ENCODE peak calls at places on chromosomes 16 and 17, in seven cellular contexts. X, U, V, B, T, H and A are unnamed samples.

GRCh38 chr17:21089145-21089544 is 37.6 kb upstream of the DHRS7B start:
- DNase-seq in X (no peak), U (no peak), V (no peak), B (no peak), T (no peak), H (no peak), A (no peak)

GRCh38 chr17:61247438-61247837 is 152.2 kb upstream of the TBX2 start:
- DNase-seq in X (no peak), U (no peak), V (no peak), B (no peak), T (no peak), H (no peak), A (no peak)

GRCh38 chr16:14562691-14563491 is 67.2 kb downstream of the PARN start:
- DNase-seq in X (peak), U (no peak), V (no peak), B (peak), T (no peak), H (peak), A (no peak)

GRCh38 chr17:10114931-10115535 is 83.4 kb downstream of the GAS7 start:
- DNase-seq in X (peak), U (peak), V (no peak), B (no peak), T (peak), H (no peak), A (peak)

GRCh38 chr16:49491111-49491670 is 117.6 kb downstream of the C16orf78 start:
- DNase-seq in X (peak), U (no peak), V (no peak), B (no peak), T (no peak), H (no peak), A (peak)

GRCh38 chr17:3447625-3448024 is 14.0 kb upstream of the OR1E2 start:
- DNase-seq in X (no peak), U (no peak), V (no peak), B (no peak), T (no peak), H (no peak), A (no peak)

GRCh38 chr17:19387921-19388521 is 1.0 kb upstream of the MFAP4 start:
- DNase-seq in X (peak), U (no peak), V (no peak), B (no peak), T (no peak), H (no peak), A (peak)

GRCh38 chr17:59439261-59439660 is 107.8 kb downstream of the YPEL2 start:
- DNase-seq in X (no peak), U (no peak), V (no peak), B (peak), T (no peak), H (no peak), A (no peak)

GRCh38 chr16:26605872-26606271 is 460.9 kb upstream of the C16orf82 start:
- DNase-seq in X (no peak), U (no peak), V (no peak), B (no peak), T (no peak), H (no peak), A (no peak)

GRCh38 chr17:45440161-45440859 is 7.6 kb upstream of the ARHGAP27 start:
- DNase-seq in X (no peak), U (no peak), V (peak), B (no peak), T (no peak), H (no peak), A (peak)

GRCh38 chr17:10177921-10178788 is 20.3 kb downstream of the GAS7 start:
- DNase-seq in X (no peak), U (no peak), V (no peak), B (no peak), T (no peak), H (no peak), A (no peak)

DNA sequence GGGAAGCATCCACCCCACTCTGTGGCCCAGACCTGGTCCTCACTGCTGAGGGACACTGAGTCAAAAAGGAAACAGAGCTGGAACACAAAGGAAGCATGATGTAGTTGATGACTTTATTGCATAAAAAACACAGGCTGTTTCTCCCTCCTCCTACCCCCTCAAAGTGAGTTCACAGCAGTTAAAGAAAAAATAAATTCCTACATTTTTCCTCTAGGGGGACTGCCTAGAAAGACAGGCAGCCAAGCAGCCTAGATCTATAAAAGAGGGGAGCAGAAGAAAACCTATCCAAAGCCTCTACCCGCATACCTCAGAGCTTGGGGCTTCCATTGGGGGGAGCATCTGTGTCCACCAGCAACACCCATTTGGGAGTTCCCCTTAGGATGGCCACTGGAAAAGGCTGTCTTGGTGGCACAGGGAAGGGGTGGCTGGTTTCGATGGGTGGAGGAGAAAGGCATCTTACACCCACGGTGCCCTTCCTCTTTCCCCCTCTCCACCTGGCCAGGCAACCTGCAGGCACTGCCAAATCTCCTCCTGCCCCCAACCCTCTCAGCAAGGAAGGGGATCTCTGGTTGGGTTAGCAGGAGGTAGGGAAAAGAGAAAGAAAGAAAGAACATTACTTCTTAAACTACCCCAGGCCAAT is 3.9 kb upstream of the SCRN2 start:
- DNase-seq in X (no peak), U (no peak), V (no peak), B (no peak), T (no peak), H (peak), A (no peak)
- H3K4me3 ChIP-seq in X (no peak), U (no peak), V (no peak), B (no peak), T (no peak), H (no peak), A (no peak)

DNA sequence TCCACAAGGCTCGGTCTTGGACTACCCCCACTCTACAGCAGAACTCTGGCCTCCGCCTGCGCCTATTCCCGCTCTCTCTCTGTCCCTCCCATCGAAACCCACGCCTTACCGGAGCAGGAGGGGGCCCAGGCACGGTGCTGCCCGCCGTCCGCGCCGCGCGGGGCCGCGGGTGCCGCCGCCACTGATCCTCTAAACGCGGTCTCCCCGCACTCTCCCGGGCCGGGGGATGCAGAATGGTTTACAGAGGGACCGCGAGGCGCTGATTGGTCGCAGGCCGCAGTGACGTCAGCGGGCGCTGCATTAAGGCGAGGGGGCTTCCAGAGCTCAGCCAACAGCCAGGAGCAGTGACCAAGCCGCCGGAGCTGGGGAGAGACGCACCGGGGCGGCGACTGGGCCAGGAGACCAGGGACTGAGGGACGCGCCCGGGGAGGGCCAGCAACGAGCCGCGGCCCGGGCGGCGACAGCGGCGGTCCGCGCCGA is 780 bp upstream of the LHX1 start:
- DNase-seq in X (no peak), U (no peak), V (no peak), B (peak), T (no peak), H (peak), A (no peak)
- H3K4me3 ChIP-seq in X (no peak), U (peak), V (peak), B (peak), T (peak), H (peak), A (peak)

DNA sequence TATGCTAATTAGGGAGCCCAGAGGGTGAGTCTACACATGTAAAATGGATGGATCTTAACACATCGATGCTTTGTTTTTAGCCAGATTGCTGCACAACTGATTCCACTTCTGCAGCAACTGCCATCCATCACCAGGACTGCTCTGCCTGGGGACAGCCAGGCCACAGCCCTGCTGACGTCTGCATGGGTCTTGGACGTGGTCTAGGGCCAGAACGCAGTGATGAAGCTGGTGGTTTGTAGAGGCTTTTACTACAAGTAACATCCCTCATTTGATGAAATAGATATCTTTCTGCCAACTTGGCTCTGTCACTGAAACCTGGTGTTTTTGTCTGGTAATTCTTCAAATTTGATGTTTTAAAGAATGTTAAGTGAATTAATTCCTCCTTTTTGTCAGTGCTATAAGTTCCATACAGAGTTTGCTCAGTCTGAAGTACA is 50.6 kb downstream of the MARCHF10 start:
- DNase-seq in X (no peak), U (no peak), V (no peak), B (no peak), T (no peak), H (no peak), A (no peak)
- H3K4me3 ChIP-seq in X (no peak), U (no peak), V (no peak), B (no peak), T (no peak), H (no peak), A (no peak)

GRCh38 chr17:32124985-32125847 is 17.1 kb upstream of the RHOT1 start:
- DNase-seq in X (no peak), U (no peak), V (no peak), B (no peak), T (no peak), H (no peak), A (no peak)

GRCh38 chr17:32125848-32126153 is 16.5 kb upstream of the RHOT1 start:
- DNase-seq in X (no peak), U (no peak), V (no peak), B (no peak), T (no peak), H (no peak), A (no peak)

GRCh38 chr17:32127156-32127897 is 15.0 kb upstream of the RHOT1 start:
- DNase-seq in X (peak), U (peak), V (peak), B (peak), T (peak), H (peak), A (peak)

GRCh38 chr17:32126325-32126724 is 16.0 kb upstream of the RHOT1 start:
- DNase-seq in X (no peak), U (no peak), V (no peak), B (no peak), T (no peak), H (no peak), A (no peak)

GRCh38 chr17:32126746-32127145 is 15.6 kb upstream of the RHOT1 start:
- DNase-seq in X (no peak), U (no peak), V (no peak), B (no peak), T (no peak), H (no peak), A (no peak)
- H3K4me3 ChIP-seq in X (peak), U (peak), V (peak), B (no peak), T (peak), H (no peak), A (peak)

DNA sequence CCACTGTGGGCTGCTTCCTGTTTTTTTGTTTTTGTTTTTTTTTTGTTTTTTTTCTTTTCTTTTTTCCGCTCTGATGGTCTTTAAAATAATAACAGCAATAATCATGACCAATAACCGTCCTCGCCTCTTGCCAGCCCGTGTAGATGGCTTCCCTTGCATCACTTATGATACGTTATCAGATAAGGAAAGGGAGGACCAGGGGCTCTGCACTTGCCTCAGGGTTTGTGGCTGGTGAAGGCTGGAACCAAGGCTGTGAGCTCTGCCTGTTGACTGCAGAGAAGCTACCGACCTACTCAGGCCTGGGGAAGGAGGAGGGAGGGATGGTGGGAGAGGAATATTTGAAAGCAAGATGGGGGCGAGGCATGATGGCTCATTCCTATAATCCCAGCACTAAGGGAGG is 114.0 kb upstream of the SDK2 start:
- DNase-seq in X (no peak), U (no peak), V (no peak), B (no peak), T (no peak), H (no peak), A (no peak)
- H3K4me3 ChIP-seq in X (no peak), U (no peak), V (no peak), B (no peak), T (no peak), H (no peak), A (no peak)

GRCh38 chr16:68553186-68553585 is 14.1 kb downstream of the ZFP90 start:
- DNase-seq in X (no peak), U (no peak), V (no peak), B (no peak), T (no peak), H (no peak), A (no peak)
- H3K4me3 ChIP-seq in X (no peak), U (no peak), V (no peak), B (no peak), T (no peak), H (no peak), A (no peak)

DNA sequence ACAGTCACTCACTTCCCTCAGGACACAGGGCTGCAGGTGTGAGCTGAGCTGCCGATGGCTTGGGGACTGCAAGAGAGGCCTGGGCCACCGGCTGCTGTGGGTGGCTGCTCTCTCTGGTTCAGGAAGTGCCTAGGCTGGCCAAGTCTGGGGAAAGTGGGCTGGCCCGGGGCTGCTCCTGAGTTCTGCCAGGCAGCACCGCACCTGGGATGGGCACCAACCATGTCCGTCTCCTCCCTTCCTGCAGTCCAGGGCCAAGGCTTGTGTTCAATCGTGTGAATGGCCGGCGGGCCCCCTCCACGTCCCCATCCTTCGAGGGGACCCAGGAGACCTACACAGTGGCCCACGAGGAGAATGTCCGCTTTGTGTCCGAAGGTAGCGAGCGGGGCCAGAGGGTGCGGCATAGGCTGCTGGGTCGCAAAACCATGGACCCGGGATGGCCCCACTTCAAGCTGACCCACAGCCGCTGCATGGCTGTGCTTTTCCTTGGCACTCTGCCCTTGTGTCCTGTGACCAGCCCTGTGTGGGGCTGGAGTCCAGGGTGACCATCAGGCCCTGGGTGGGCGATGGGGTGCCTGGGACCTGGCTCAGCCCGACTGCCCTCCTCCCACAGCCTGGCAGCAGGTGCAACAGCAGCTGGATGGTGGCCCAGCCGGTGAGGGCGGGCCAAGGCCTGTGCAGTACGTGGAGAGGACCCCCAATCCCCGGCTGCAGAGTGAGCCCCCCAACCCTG is 1.8 kb upstream of the WDR90 start:
- DNase-seq in X (no peak), U (no peak), V (no peak), B (no peak), T (no peak), H (no peak), A (no peak)
- H3K4me3 ChIP-seq in X (no peak), U (no peak), V (peak), B (no peak), T (no peak), H (no peak), A (no peak)

GRCh38 chr16:73354426-73354825 is 306.5 kb upstream of the ZFHX3 start:
- DNase-seq in X (no peak), U (no peak), V (no peak), B (no peak), T (no peak), H (no peak), A (no peak)
- H3K4me3 ChIP-seq in X (no peak), U (no peak), V (no peak), B (no peak), T (no peak), H (no peak), A (no peak)

DNA sequence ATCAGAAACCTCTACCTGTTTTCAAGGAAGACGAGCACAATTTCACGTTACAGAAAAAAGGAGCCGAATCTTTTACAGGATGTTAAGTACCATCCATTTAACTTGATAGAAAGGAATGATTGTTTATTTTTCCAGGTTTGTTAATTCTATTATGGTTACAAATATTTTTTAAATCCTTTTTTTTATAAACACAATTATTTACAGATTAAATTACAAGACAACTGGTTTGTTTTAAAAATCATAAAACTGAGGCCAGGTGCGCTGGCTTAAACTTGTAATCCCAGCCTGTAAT is 18.2 kb downstream of the ZNF213 start:
- DNase-seq in X (no peak), U (no peak), V (no peak), B (no peak), T (no peak), H (no peak), A (no peak)
- H3K4me3 ChIP-seq in X (peak), U (no peak), V (no peak), B (no peak), T (no peak), H (no peak), A (no peak)